ENCODE peak calls at places on chromosomes 4 and X, in eight cellular contexts. H is hepatocyte; I is GM12865; O is aorta; Q is HFF-Myc; C is naive thymus-derived CD4-positive, alpha-beta T cell; P is left ventricle myocardium inferior; Z is stomach. S is an unnamed sample.
A peak's percentile ranks its signal among the peaks of the same experiment; 100 is the strongest.

GRCh38 chr4:153117554-153117953 is 86.7 kb upstream of the TRIM2 start:
- DNase-seq in P (no peak), Q (no peak), I (no peak), Z (no peak), H (no peak), C (no peak), O (no peak), S (no peak)

GRCh38 chr4:12852338-12853307 is 631.5 kb downstream of the RAB28 start:
- DNase-seq in C (no peak), P (no peak), Z (no peak), O (no peak), I (peak; percentile 37), Q (peak; percentile 9), H (peak; percentile 83), S (no peak)

GRCh38 chrX:129931411-129932136 is 25.6 kb downstream of the UTP14A start:
- DNase-seq in C (peak; percentile 36), Q (peak; percentile 62), I (peak; percentile 94), Z (peak; percentile 88), O (peak; percentile 95), H (peak; percentile 91), P (peak; percentile 94), S (peak; percentile 93)

GRCh38 chr4:87985097-87985886 is 9.8 kb downstream of the SPP1 start:
- DNase-seq in P (peak; percentile 55), H (peak; percentile 43), O (peak; percentile 71), Z (peak; percentile 46), I (peak; percentile 38), Q (no peak), C (no peak), S (peak; percentile 43)

GRCh38 chr4:7228734-7229133 is 36.4 kb downstream of the SORCS2 start:
- DNase-seq in Q (no peak), O (no peak), I (no peak), C (no peak), P (no peak), H (no peak), Z (no peak), S (no peak)

GRCh38 chrX:15438332-15438731 is 54.1 kb upstream of the VEGFD start:
- DNase-seq in P (no peak), O (no peak), H (no peak), Q (no peak), I (peak; percentile 14), Z (no peak), C (no peak), S (no peak)

GRCh38 chrX:68438575-68438974 is 5.3 kb upstream of the OPHN1 start:
- DNase-seq in Q (no peak), C (no peak), I (no peak), P (no peak), H (peak; percentile 22), O (no peak), Z (no peak), S (peak; percentile 52)

GRCh38 chrX:44705817-44706551 is 137.8 kb upstream of the DUSP21 start:
- DNase-seq in C (no peak), Z (no peak), P (no peak), H (peak; percentile 8), I (no peak), Q (peak; percentile 0), O (no peak), S (no peak)

GRCh38 chr4:41095192-41095872 is 119.0 kb downstream of the APBB2 start:
- DNase-seq in I (no peak), Q (no peak), Z (no peak), H (no peak), C (no peak), P (no peak), O (no peak), S (no peak)

GRCh38 chrX:72001906-72002305 is 91.3 kb downstream of the NHSL2 start:
- DNase-seq in P (no peak), I (no peak), C (no peak), Q (no peak), Z (no peak), H (no peak), O (no peak), S (no peak)

GRCh38 chr4:108683479-108683878 is 33.1 kb downstream of the OSTC start:
- DNase-seq in Q (no peak), Z (no peak), P (no peak), H (peak; percentile 21), I (peak; percentile 28), O (no peak), C (no peak), S (no peak)

GRCh38 chrX:19682712-19683331 is 167.5 kb upstream of the MAP3K15 start:
- DNase-seq in O (peak; percentile 84), P (peak; percentile 52), Q (peak; percentile 67), C (peak; percentile 87), Z (peak; percentile 55), I (peak; percentile 66), H (peak; percentile 53), S (peak; percentile 34)

GRCh38 chr4:7703669-7704068 is 236.0 kb downstream of the AFAP1 start:
- DNase-seq in H (no peak), P (no peak), Z (no peak), I (peak; percentile 9), C (no peak), Q (no peak), O (no peak), S (no peak)

GRCh38 chr4:94274912-94275311 is 67.2 kb downstream of the SMARCAD1 start:
- DNase-seq in C (no peak), Q (no peak), H (no peak), P (no peak), O (no peak), I (no peak), Z (no peak), S (no peak)

GRCh38 chr4:2142630-2143427 is 83.7 kb downstream of the NAT8L start:
- DNase-seq in O (no peak), Z (no peak), Q (no peak), H (no peak), I (no peak), P (no peak), C (no peak), S (no peak)

GRCh38 chrX:9899640-9900075 is 67.5 kb upstream of the CLDN34 start:
- DNase-seq in P (no peak), Z (no peak), I (peak; percentile 15), C (no peak), H (no peak), Q (no peak), O (no peak), S (no peak)

GRCh38 chr4:161554372-161554990 is 609.3 kb downstream of the FSTL5 start:
- DNase-seq in I (peak; percentile 31), C (no peak), Q (no peak), H (no peak), O (no peak), P (no peak), Z (no peak), S (no peak)

GRCh38 chr4:152696764-152697250 is 17.0 kb upstream of the TMEM154 start:
- DNase-seq in I (peak; percentile 94), Q (no peak), C (no peak), P (no peak), Z (peak; percentile 30), H (no peak), O (no peak), S (no peak)

GRCh38 chr4:27986476-27986875 is 1125.8 kb downstream of the STIM2 start:
- DNase-seq in H (no peak), O (no peak), P (no peak), I (no peak), C (no peak), Q (no peak), Z (no peak), S (no peak)

GRCh38 chr4:6768539-6768905 is 14.0 kb upstream of the KIAA0232 start:
- DNase-seq in Z (no peak), I (no peak), P (no peak), H (no peak), Q (no peak), C (no peak), O (peak; percentile 76), S (no peak)

GRCh38 chr4:176032454-176032853 is 33.2 kb upstream of the WDR17 start:
- DNase-seq in P (no peak), C (no peak), I (no peak), Z (no peak), Q (no peak), H (no peak), O (no peak), S (no peak)

GRCh38 chr4:176034936-176035335 is 30.7 kb upstream of the WDR17 start:
- DNase-seq in Q (no peak), H (no peak), Z (no peak), P (no peak), C (no peak), I (no peak), O (no peak), S (no peak)

GRCh38 chr4:176034498-176034897 is 31.1 kb upstream of the WDR17 start:
- DNase-seq in I (peak; percentile 41), P (no peak), H (peak; percentile 46), O (no peak), Z (no peak), C (peak; percentile 32), Q (peak; percentile 7), S (no peak)

GRCh38 chr4:176038789-176039188 is 26.9 kb upstream of the WDR17 start:
- DNase-seq in I (no peak), C (no peak), P (no peak), O (no peak), Q (no peak), Z (no peak), H (no peak), S (no peak)

DNA sequence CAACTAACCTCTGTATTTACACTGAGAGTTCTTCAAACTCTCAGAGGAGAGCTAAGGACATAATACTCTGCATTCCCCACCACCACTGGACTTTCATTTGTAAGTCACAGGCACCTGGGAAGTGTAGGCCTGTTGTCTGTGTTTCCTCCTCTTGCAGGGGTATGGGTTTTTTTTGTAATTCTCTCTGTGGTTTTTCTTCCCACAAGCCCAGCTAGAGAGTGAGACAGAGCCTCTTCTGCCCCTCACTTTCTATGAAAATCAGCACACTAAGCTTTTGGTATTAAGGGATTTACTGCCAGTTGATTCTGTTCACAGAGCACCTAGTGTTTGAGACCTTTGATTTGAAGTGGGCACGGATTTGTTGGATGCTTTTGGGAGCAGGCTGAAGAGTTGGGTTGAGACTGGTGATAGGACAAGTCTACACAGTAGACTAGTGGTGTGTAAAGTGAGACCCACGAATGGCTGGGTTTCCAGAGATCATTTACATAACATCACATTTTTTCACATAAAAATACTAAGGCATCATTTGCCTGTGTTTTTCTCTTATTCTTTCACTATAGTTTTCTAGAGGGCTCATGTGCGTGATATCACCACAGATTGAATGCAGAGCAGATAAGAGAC is 28.9 kb upstream of the WDR17 start:
- DNase-seq in C (no peak), P (no peak), Z (no peak), O (no peak), H (no peak), I (peak; percentile 44), Q (no peak), S (no peak)
- H3K4me3 ChIP-seq in C (no peak overlapping the region), P (no peak overlapping the region), Z (no peak overlapping the region), O (no peak overlapping the region), H (no peak overlapping the region), I (no peak overlapping the region), Q (no peak overlapping the region), S (no peak overlapping the region)

GRCh38 chr4:185004562-185005208 is 13.6 kb upstream of the HELT start:
- DNase-seq in P (peak; percentile 27), I (no peak), H (no peak), O (no peak), Q (no peak), C (peak; percentile 10), Z (peak; percentile 55), S (no peak)
- H3K4me3 ChIP-seq in P (peak overlapping the region; percentile 60), I (no peak overlapping the region), H (no peak overlapping the region), O (no peak overlapping the region), Q (no peak overlapping the region), C (no peak overlapping the region), Z (peak overlapping the region; percentile 29), S (no peak overlapping the region)

GRCh38 chr4:140243345-140243753 is 89.4 kb upstream of the MAML3 start:
- DNase-seq in P (no peak), H (peak; percentile 76), C (peak; percentile 21), Z (peak; percentile 52), O (no peak), I (peak; percentile 48), Q (no peak), S (no peak)
- H3K4me3 ChIP-seq in P (no peak overlapping the region), H (no peak overlapping the region), C (no peak overlapping the region), Z (no peak overlapping the region), O (no peak overlapping the region), I (no peak overlapping the region), Q (no peak overlapping the region), S (no peak overlapping the region)

GRCh38 chr4:74439952-74440351 is 5.0 kb upstream of the AREG start:
- DNase-seq in O (no peak), C (no peak), Z (no peak), H (no peak), I (no peak), P (no peak), Q (no peak), S (no peak)
- H3K4me3 ChIP-seq in O (no peak overlapping the region), C (no peak overlapping the region), Z (no peak overlapping the region), H (no peak overlapping the region), I (no peak overlapping the region), P (no peak overlapping the region), Q (no peak overlapping the region), S (no peak overlapping the region)